ENCODE peak calls at places on chromosomes 1 and 21, in six cellular contexts. One of them, this sample, is unnamed.

GRCh38 chr1:55504306-55504706 is 289.1 kb upstream of the USP24 start:
- DNase-seq in HL-60: no peak
- DNase-seq in upper lobe of right lung: no peak
- DNase-seq in hepatocyte: peak
- DNase-seq in right lobe of liver: no peak
- DNase-seq in adrenal gland: peak
- DNase-seq in this sample: no peak

GRCh38 chr1:35809156-35810095 is 1.6 kb downstream of the AGO4 start:
- DNase-seq in hepatocyte: no peak
- DNase-seq in HL-60: no peak
- DNase-seq in upper lobe of right lung: no peak
- DNase-seq in adrenal gland: no peak
- DNase-seq in right lobe of liver: no peak
- DNase-seq in this sample: no peak

GRCh38 chr1:172005856-172006255 is 164.6 kb downstream of the DNM3 start:
- DNase-seq in HL-60: no peak
- DNase-seq in right lobe of liver: no peak
- DNase-seq in adrenal gland: no peak
- DNase-seq in upper lobe of right lung: no peak
- DNase-seq in hepatocyte: peak
- DNase-seq in this sample: no peak

GRCh38 chr1:106746448-106747085 is 309.9 kb upstream of the PRMT6 start:
- DNase-seq in adrenal gland: no peak
- DNase-seq in right lobe of liver: no peak
- DNase-seq in HL-60: no peak
- DNase-seq in hepatocyte: no peak
- DNase-seq in upper lobe of right lung: no peak
- DNase-seq in this sample: no peak

GRCh38 chr1:21115098-21115760 is 61.5 kb downstream of the EIF4G3 start:
- DNase-seq in HL-60: no peak
- DNase-seq in right lobe of liver: no peak
- DNase-seq in adrenal gland: no peak
- DNase-seq in upper lobe of right lung: no peak
- DNase-seq in hepatocyte: peak
- DNase-seq in this sample: no peak

GRCh38 chr1:158200509-158200908 is 19.8 kb downstream of the CD1D start:
- DNase-seq in right lobe of liver: no peak
- DNase-seq in hepatocyte: no peak
- DNase-seq in HL-60: no peak
- DNase-seq in adrenal gland: no peak
- DNase-seq in upper lobe of right lung: no peak
- DNase-seq in this sample: no peak

GRCh38 chr1:64137569-64137936 is 65.9 kb upstream of the UBE2U start:
- DNase-seq in hepatocyte: no peak
- DNase-seq in right lobe of liver: no peak
- DNase-seq in adrenal gland: no peak
- DNase-seq in upper lobe of right lung: no peak
- DNase-seq in HL-60: no peak
- DNase-seq in this sample: no peak

GRCh38 chr1:240491156-240491555 is 120.8 kb downstream of the GREM2 start:
- DNase-seq in upper lobe of right lung: no peak
- DNase-seq in HL-60: no peak
- DNase-seq in adrenal gland: no peak
- DNase-seq in right lobe of liver: no peak
- DNase-seq in hepatocyte: no peak
- DNase-seq in this sample: peak

GRCh38 chr1:6294080-6294867 is 33.4 kb upstream of the GPR153 start:
- DNase-seq in right lobe of liver: no peak
- DNase-seq in adrenal gland: no peak
- DNase-seq in upper lobe of right lung: no peak
- DNase-seq in hepatocyte: no peak
- DNase-seq in HL-60: no peak
- DNase-seq in this sample: no peak

GRCh38 chr1:106224426-106224825 is 832.0 kb upstream of the PRMT6 start:
- DNase-seq in HL-60: no peak
- DNase-seq in hepatocyte: no peak
- DNase-seq in right lobe of liver: no peak
- DNase-seq in upper lobe of right lung: no peak
- DNase-seq in adrenal gland: no peak
- DNase-seq in this sample: no peak

GRCh38 chr1:61175976-61176375 is 93.6 kb downstream of the NFIA start:
- DNase-seq in adrenal gland: no peak
- DNase-seq in upper lobe of right lung: no peak
- DNase-seq in right lobe of liver: no peak
- DNase-seq in hepatocyte: no peak
- DNase-seq in HL-60: no peak
- DNase-seq in this sample: no peak

GRCh38 chr1:32939655-32940371 is 24.8 kb downstream of the RNF19B start:
- DNase-seq in upper lobe of right lung: no peak
- DNase-seq in right lobe of liver: no peak
- DNase-seq in HL-60: peak
- DNase-seq in hepatocyte: peak
- DNase-seq in adrenal gland: no peak
- DNase-seq in this sample: no peak

GRCh38 chr21:38769253-38769780 is 36.4 kb upstream of the ETS2 start:
- DNase-seq in right lobe of liver: no peak
- DNase-seq in upper lobe of right lung: no peak
- DNase-seq in HL-60: no peak
- DNase-seq in adrenal gland: no peak
- DNase-seq in hepatocyte: peak
- DNase-seq in this sample: no peak

GRCh38 chr1:65494671-65495070 is 74.2 kb downstream of the LEPR start:
- DNase-seq in HL-60: no peak
- DNase-seq in upper lobe of right lung: no peak
- DNase-seq in hepatocyte: no peak
- DNase-seq in adrenal gland: no peak
- DNase-seq in right lobe of liver: no peak
- DNase-seq in this sample: no peak

GRCh38 chr1:19034721-19035120 is 78.2 kb upstream of the IFFO2 start:
- DNase-seq in upper lobe of right lung: peak
- DNase-seq in adrenal gland: peak
- DNase-seq in hepatocyte: no peak
- DNase-seq in right lobe of liver: no peak
- DNase-seq in HL-60: no peak
- DNase-seq in this sample: no peak

GRCh38 chr1:5271264-5271663 is 616.9 kb downstream of the AJAP1 start:
- DNase-seq in right lobe of liver: no peak
- DNase-seq in hepatocyte: no peak
- DNase-seq in HL-60: no peak
- DNase-seq in adrenal gland: no peak
- DNase-seq in upper lobe of right lung: no peak
- DNase-seq in this sample: peak

GRCh38 chr1:46086581-46086980 is 45.8 kb downstream of the PIK3R3 start:
- DNase-seq in HL-60: no peak
- DNase-seq in right lobe of liver: no peak
- DNase-seq in upper lobe of right lung: no peak
- DNase-seq in hepatocyte: no peak
- DNase-seq in adrenal gland: no peak
- DNase-seq in this sample: no peak

GRCh38 chr1:39625462-39626273 is 13.8 kb downstream of the HEYL start:
- DNase-seq in upper lobe of right lung: peak
- DNase-seq in HL-60: no peak
- DNase-seq in hepatocyte: peak
- DNase-seq in adrenal gland: peak
- DNase-seq in right lobe of liver: no peak
- DNase-seq in this sample: no peak

GRCh38 chr1:11736746-11737639 is 1.1 kb downstream of the AGTRAP start:
- DNase-seq in hepatocyte: peak
- DNase-seq in adrenal gland: peak
- DNase-seq in right lobe of liver: no peak
- DNase-seq in upper lobe of right lung: peak
- DNase-seq in HL-60: peak
- DNase-seq in this sample: peak

GRCh38 chr1:89484097-89485038 is 40.3 kb upstream of the LRRC8B start:
- DNase-seq in HL-60: peak
- DNase-seq in hepatocyte: no peak
- DNase-seq in adrenal gland: no peak
- DNase-seq in right lobe of liver: no peak
- DNase-seq in upper lobe of right lung: no peak
- DNase-seq in this sample: no peak

GRCh38 chr1:235597867-235598553 is 51.6 kb downstream of the GNG4 start:
- DNase-seq in hepatocyte: peak
- DNase-seq in adrenal gland: no peak
- DNase-seq in HL-60: peak
- DNase-seq in upper lobe of right lung: no peak
- DNase-seq in right lobe of liver: no peak
- DNase-seq in this sample: peak

GRCh38 chr1:150009604-150010387 is 730 bp downstream of the OTUD7B start:
- DNase-seq in adrenal gland: peak
- DNase-seq in right lobe of liver: peak
- DNase-seq in HL-60: peak
- DNase-seq in hepatocyte: peak
- DNase-seq in upper lobe of right lung: no peak
- DNase-seq in this sample: peak

GRCh38 chr1:150003826-150004225 is 6.7 kb downstream of the OTUD7B start:
- DNase-seq in upper lobe of right lung: no peak
- DNase-seq in HL-60: no peak
- DNase-seq in adrenal gland: no peak
- DNase-seq in right lobe of liver: no peak
- DNase-seq in hepatocyte: no peak
- DNase-seq in this sample: no peak

GRCh38 chr1:150008699-150009098 is 1.8 kb downstream of the OTUD7B start:
- DNase-seq in right lobe of liver: no peak
- DNase-seq in upper lobe of right lung: no peak
- DNase-seq in HL-60: no peak
- DNase-seq in adrenal gland: no peak
- DNase-seq in hepatocyte: no peak
- DNase-seq in this sample: no peak

GRCh38 chr1:150005606-150006005 is 4.9 kb downstream of the OTUD7B start:
- DNase-seq in adrenal gland: no peak
- DNase-seq in hepatocyte: no peak
- DNase-seq in upper lobe of right lung: no peak
- DNase-seq in HL-60: no peak
- DNase-seq in right lobe of liver: no peak
- DNase-seq in this sample: no peak

DNA sequence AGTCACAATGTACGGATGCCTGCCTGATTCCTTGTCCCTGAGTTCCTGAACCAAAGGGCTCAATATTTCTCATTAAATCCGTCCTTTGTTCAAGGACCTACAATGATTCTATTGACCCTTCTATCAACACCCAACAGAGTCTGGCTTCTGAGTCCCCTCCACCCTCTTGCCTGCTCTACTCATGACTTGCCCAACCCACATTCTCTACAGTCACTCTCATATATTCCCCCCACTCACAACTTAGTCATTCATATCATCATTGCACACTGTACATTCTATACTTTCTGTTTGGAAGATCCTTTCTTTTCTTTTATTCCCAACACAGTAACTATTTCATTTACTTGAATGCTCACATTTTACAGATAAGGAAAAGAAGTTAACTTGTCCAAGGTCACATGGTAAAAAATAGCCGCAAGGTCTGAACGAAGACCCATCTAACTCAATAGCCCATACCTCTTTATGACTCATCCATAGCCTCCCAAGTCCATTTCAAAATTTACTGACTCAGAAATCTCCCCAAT is 3.6 kb downstream of the OTUD7B start:
- DNase-seq in right lobe of liver: no peak
- DNase-seq in adrenal gland: no peak
- DNase-seq in HL-60: no peak
- DNase-seq in upper lobe of right lung: no peak
- DNase-seq in hepatocyte: no peak
- DNase-seq in this sample: no peak
- H3K27ac ChIP-seq in right lobe of liver: no peak
- H3K27ac ChIP-seq in adrenal gland: no peak
- H3K27ac ChIP-seq in HL-60: no peak
- H3K27ac ChIP-seq in upper lobe of right lung: no peak
- H3K27ac ChIP-seq in hepatocyte: peak
- H3K27ac ChIP-seq in this sample: no peak

GRCh38 chr1:175887521-175887920 is 144.1 kb upstream of the TNR start:
- DNase-seq in upper lobe of right lung: no peak
- DNase-seq in hepatocyte: no peak
- DNase-seq in right lobe of liver: no peak
- DNase-seq in adrenal gland: no peak
- DNase-seq in HL-60: no peak
- DNase-seq in this sample: no peak

GRCh38 chr1:175885247-175885646 is 141.9 kb upstream of the TNR start:
- DNase-seq in hepatocyte: peak
- DNase-seq in upper lobe of right lung: no peak
- DNase-seq in HL-60: no peak
- DNase-seq in right lobe of liver: no peak
- DNase-seq in adrenal gland: no peak
- DNase-seq in this sample: no peak

GRCh38 chr1:175889848-175890247 is 146.5 kb upstream of the TNR start:
- DNase-seq in adrenal gland: no peak
- DNase-seq in upper lobe of right lung: no peak
- DNase-seq in hepatocyte: no peak
- DNase-seq in HL-60: no peak
- DNase-seq in right lobe of liver: no peak
- DNase-seq in this sample: peak

GRCh38 chr1:175889044-175889443 is 145.6 kb upstream of the TNR start:
- DNase-seq in adrenal gland: no peak
- DNase-seq in hepatocyte: no peak
- DNase-seq in right lobe of liver: no peak
- DNase-seq in upper lobe of right lung: no peak
- DNase-seq in HL-60: no peak
- DNase-seq in this sample: peak

GRCh38 chr1:175887981-175888428 is 144.6 kb upstream of the TNR start:
- DNase-seq in hepatocyte: peak
- DNase-seq in HL-60: peak
- DNase-seq in right lobe of liver: peak
- DNase-seq in adrenal gland: peak
- DNase-seq in upper lobe of right lung: no peak
- DNase-seq in this sample: peak
- H3K4me3 ChIP-seq in hepatocyte: no peak
- H3K4me3 ChIP-seq in HL-60: no peak
- H3K4me3 ChIP-seq in right lobe of liver: no peak
- H3K4me3 ChIP-seq in adrenal gland: no peak
- H3K4me3 ChIP-seq in upper lobe of right lung: no peak
- H3K4me3 ChIP-seq in this sample: no peak

DNA sequence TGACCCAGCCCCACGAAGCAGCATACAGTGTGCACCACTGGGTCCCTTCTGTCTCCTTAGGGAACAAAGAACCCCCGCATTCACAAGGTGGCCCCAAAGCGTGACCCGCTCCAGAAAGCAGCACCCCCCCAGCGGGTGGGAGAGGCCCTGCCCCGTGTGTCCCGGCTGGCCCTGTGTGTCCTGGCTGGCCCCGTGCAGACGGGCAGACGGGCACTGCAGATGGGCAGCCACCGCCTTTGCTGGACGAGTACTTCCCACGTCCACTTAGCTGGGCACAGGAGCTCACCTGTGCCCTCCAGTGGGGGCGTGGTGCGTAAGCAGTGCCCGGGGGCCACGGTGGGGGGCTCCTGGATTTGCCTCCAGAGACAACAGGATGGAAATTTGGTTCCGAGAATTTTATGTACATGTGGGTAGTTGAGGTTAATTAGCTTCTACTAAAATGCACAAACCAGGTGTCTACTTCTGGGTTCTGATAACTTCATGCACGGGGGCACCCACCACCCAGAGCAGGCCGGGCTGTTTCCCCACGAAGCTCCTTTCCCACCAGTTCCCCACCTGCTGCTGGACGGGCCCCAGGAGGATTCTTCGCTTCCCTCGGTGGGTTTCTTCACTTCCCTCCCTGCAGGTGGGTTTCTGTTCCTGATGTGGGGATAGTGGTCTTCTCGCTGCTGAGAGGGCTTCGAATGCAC is 33.2 kb upstream of the SLC19A1 start:
- DNase-seq in right lobe of liver: peak
- DNase-seq in hepatocyte: no peak
- DNase-seq in HL-60: no peak
- DNase-seq in adrenal gland: no peak
- DNase-seq in upper lobe of right lung: peak
- DNase-seq in this sample: peak
- H3K27ac ChIP-seq in right lobe of liver: no peak
- H3K27ac ChIP-seq in hepatocyte: no peak
- H3K27ac ChIP-seq in HL-60: no peak
- H3K27ac ChIP-seq in adrenal gland: no peak
- H3K27ac ChIP-seq in upper lobe of right lung: no peak
- H3K27ac ChIP-seq in this sample: no peak

GRCh38 chr1:101996830-101997485 is at the start of gene OLFM3:
- DNase-seq in adrenal gland: no peak
- DNase-seq in right lobe of liver: no peak
- DNase-seq in upper lobe of right lung: no peak
- DNase-seq in hepatocyte: peak
- DNase-seq in HL-60: no peak
- DNase-seq in this sample: peak
- H3K4me3 ChIP-seq in adrenal gland: no peak
- H3K4me3 ChIP-seq in right lobe of liver: no peak
- H3K4me3 ChIP-seq in upper lobe of right lung: no peak
- H3K4me3 ChIP-seq in hepatocyte: peak
- H3K4me3 ChIP-seq in HL-60: no peak
- H3K4me3 ChIP-seq in this sample: peak

This sample was measured in endodermal cell.